ENCODE peak calls at places on chromosomes 13 and 19, in seven cellular contexts. D is GM12865; A is hepatic stellate cell; U is activated T-helper 1 cell treated with anti-CD3 and anti-CD28 coated beads, Interleukin-12 subunit alpha, Interleukin-12 subunit beta, Interleukin-2, Interleukin-4 antibody, amounts not matched to agents 30 ng/mL and 10 ng/mL and 1 ng/mL, durations not matched to agents 14 hours and 24 hours and 36 hours; N is ELR; R is AG09319; K is GM12891. L is an unnamed sample.
A peak's percentile ranks its signal among the peaks of the same experiment; 100 is the strongest.

GRCh38 chr19:1315470-1316166 is 29.9 kb downstream of the EFNA2 start:
- DNase-seq in D (peak; percentile 59), A (peak; percentile 77), U (no peak), N (peak; percentile 61), R (no peak), K (peak; percentile 83), L (peak; percentile 39)

GRCh38 chr13:20399515-20399914 is 126.1 kb downstream of the CRYL1 start:
- DNase-seq in D (no peak), A (no peak), U (no peak), N (no peak), R (no peak), K (no peak), L (no peak)

GRCh38 chr13:101217086-101217485 is 199.2 kb downstream of the NALCN start:
- DNase-seq in D (no peak), A (no peak), U (no peak), N (no peak), R (no peak), K (no peak), L (no peak)

GRCh38 chr19:1407662-1408299 is 395 bp downstream of the DAZAP1 start:
- DNase-seq in D (no peak), A (no peak), U (no peak), N (peak; percentile 30), R (no peak), K (no peak), L (no peak)

GRCh38 chr19:10352764-10353671 is 13.6 kb upstream of the ICAM3 start:
- DNase-seq in D (no peak), A (no peak), U (no peak), N (no peak), R (no peak), K (no peak), L (no peak)

GRCh38 chr19:29277107-29277506 is 64.2 kb upstream of the UQCRFS1 start:
- DNase-seq in D (peak; percentile 83), A (no peak), U (peak; percentile 41), N (peak; percentile 32), R (no peak), K (peak; percentile 56), L (peak; percentile 28)

GRCh38 chr19:15866646-15867045 is 31.2 kb downstream of the CYP4F2 start:
- DNase-seq in D (no peak), A (no peak), U (no peak), N (no peak), R (no peak), K (no peak), L (peak; percentile 76)

GRCh38 chr19:27776020-27776419 is 1436.9 kb downstream of the UQCRFS1 start:
- DNase-seq in D (no peak), A (no peak), U (no peak), N (peak; percentile 59), R (no peak), K (no peak), L (peak; percentile 70)

GRCh38 chr19:48401277-48401676 is 7.8 kb downstream of the GRIN2D start:
- DNase-seq in D (no peak), A (no peak), U (no peak), N (no peak), R (no peak), K (no peak), L (no peak)

GRCh38 chr19:6062961-6063575 is 47.2 kb downstream of the RFX2 start:
- DNase-seq in D (no peak), A (no peak), U (no peak), N (no peak), R (no peak), K (no peak), L (no peak)

GRCh38 chr19:38500450-38500849 is 67.0 kb downstream of the RYR1 start:
- DNase-seq in D (no peak), A (no peak), U (no peak), N (no peak), R (no peak), K (no peak), L (no peak)

GRCh38 chr19:3641515-3642269 is 15.1 kb upstream of the CACTIN start:
- DNase-seq in D (no peak), A (no peak), U (no peak), N (no peak), R (no peak), K (no peak), L (no peak)

GRCh38 chr13:23466144-23467002 is 32.9 kb upstream of the SACS start:
- DNase-seq in D (peak; percentile 96), A (peak; percentile 71), U (peak; percentile 40), N (peak; percentile 88), R (peak; percentile 52), K (peak; percentile 42), L (peak; percentile 80)

GRCh38 chr19:11151181-11151580 is 4.4 kb downstream of the SPC24 start:
- DNase-seq in D (no peak), A (no peak), U (no peak), N (no peak), R (no peak), K (no peak), L (no peak)

GRCh38 chr19:45172611-45173208 is 5.3 kb downstream of the TRAPPC6A start:
- DNase-seq in D (no peak), A (no peak), U (no peak), N (no peak), R (no peak), K (no peak), L (no peak)

GRCh38 chr13:36046672-36047071 is 84.5 kb downstream of the DCLK1 start:
- DNase-seq in D (peak; percentile 16), A (no peak), U (no peak), N (no peak), R (no peak), K (no peak), L (no peak)

GRCh38 chr19:453606-454005 is 7.2 kb downstream of the SHC2 start:
- DNase-seq in D (no peak), A (no peak), U (no peak), N (no peak), R (no peak), K (no peak), L (no peak)

GRCh38 chr19:52527954-52528326 is 472 bp downstream of the ZNF808 start:
- DNase-seq in D (peak; percentile 2), A (peak; percentile 26), U (no peak), N (peak; percentile 13), R (no peak), K (no peak), L (no peak)

GRCh38 chr13:31168736-31169135 is 7.0 kb upstream of the HSPH1 start:
- DNase-seq in D (no peak), A (no peak), U (no peak), N (no peak), R (no peak), K (no peak), L (no peak)

GRCh38 chr13:95745289-95745688 is 68.3 kb downstream of the DNAJC3 start:
- DNase-seq in D (no peak), A (no peak), U (no peak), N (no peak), R (no peak), K (no peak), L (no peak)

GRCh38 chr19:56253737-56254136 is 18.8 kb upstream of the EDDM13 start:
- DNase-seq in D (peak; percentile 55), A (peak; percentile 67), U (no peak), N (peak; percentile 72), R (peak; percentile 32), K (peak; percentile 20), L (peak; percentile 56)

GRCh38 chr13:81133066-81133465 is 792.1 kb upstream of the SPRY2 start:
- DNase-seq in D (no peak), A (no peak), U (no peak), N (peak; percentile 66), R (no peak), K (no peak), L (no peak)

GRCh38 chr13:41310963-41311606 is at the start of gene NAA16:
- DNase-seq in D (peak; percentile 93), A (peak; percentile 96), U (peak; percentile 92), N (peak; percentile 94), R (peak; percentile 65), K (peak; percentile 89), L (peak; percentile 92)

GRCh38 chr13:60654405-60654804 is 257.4 kb downstream of the TDRD3 start:
- DNase-seq in D (no peak), A (no peak), U (no peak), N (peak; percentile 11), R (no peak), K (no peak), L (peak; percentile 17)

GRCh38 chr19:47230122-47230920 is 678 bp downstream of the BBC3 start:
- DNase-seq in D (peak; percentile 80), A (peak; percentile 65), U (peak; percentile 77), N (peak; percentile 50), R (no peak), K (peak; percentile 63), L (peak; percentile 75)

GRCh38 chr19:49488046-49488862 is 846 bp downstream of the RPL13A start:
- DNase-seq in D (peak; percentile 41), A (no peak), U (no peak), N (no peak), R (no peak), K (no peak), L (peak; percentile 26)

GRCh38 chr19:28638445-28638844 is 574.5 kb downstream of the UQCRFS1 start:
- DNase-seq in D (no peak), A (no peak), U (no peak), N (no peak), R (no peak), K (no peak), L (no peak)

GRCh38 chr13:112885782-112886268 is 83.2 kb upstream of the MCF2L start:
- DNase-seq in D (no peak), A (peak; percentile 93), U (no peak), N (peak; percentile 85), R (peak; percentile 62), K (no peak), L (no peak)

GRCh38 chr13:58994778-58995177 is 1169.0 kb downstream of the DIAPH3 start:
- DNase-seq in D (no peak), A (no peak), U (no peak), N (no peak), R (no peak), K (no peak), L (no peak)

GRCh38 chr13:98910501-98910951 is 67.3 kb downstream of the DOCK9 start:
- DNase-seq in D (peak; percentile 10), A (peak; percentile 49), U (peak; percentile 49), N (peak; percentile 91), R (no peak), K (no peak), L (peak; percentile 22)

GRCh38 chr19:49761625-49762311 is 1.3 kb downstream of the TSKS start:
- DNase-seq in D (no peak), A (no peak), U (peak; percentile 5), N (peak; percentile 50), R (peak; percentile 29), K (no peak), L (no peak)

GRCh38 chr13:76885203-76886004 is 801 bp downstream of the KCTD12 start:
- DNase-seq in D (peak; percentile 86), A (peak; percentile 14), U (peak; percentile 44), N (peak; percentile 76), R (no peak), K (peak; percentile 35), L (peak; percentile 52)

GRCh38 chr13:70814684-70815083 is 706.4 kb upstream of the KLHL1 start:
- DNase-seq in D (no peak), A (no peak), U (no peak), N (no peak), R (no peak), K (no peak), L (peak; percentile 40)

GRCh38 chr13:101757446-101758039 is 305.1 kb downstream of the ITGBL1 start:
- DNase-seq in D (peak; percentile 36), A (peak; percentile 14), U (no peak), N (peak; percentile 70), R (peak; percentile 27), K (peak; percentile 13), L (peak; percentile 24)

GRCh38 chr13:32001392-32001768 is 30.2 kb upstream of the FRY start:
- DNase-seq in D (peak; percentile 64), A (peak; percentile 54), U (no peak), N (peak; percentile 65), R (peak; percentile 14), K (peak; percentile 54), L (peak; percentile 68)

GRCh38 chr19:11041966-11042627 is 47.2 kb upstream of the LDLR start:
- DNase-seq in D (no peak), A (no peak), U (no peak), N (no peak), R (no peak), K (no peak), L (no peak)

GRCh38 chr13:26878465-26878864 is 117.9 kb upstream of the GPR12 start:
- DNase-seq in D (no peak), A (no peak), U (no peak), N (no peak), R (no peak), K (no peak), L (no peak)

GRCh38 chr13:60226507-60226906 is 62.8 kb upstream of the DIAPH3 start:
- DNase-seq in D (peak; percentile 20), A (peak; percentile 17), U (no peak), N (peak; percentile 34), R (peak; percentile 5), K (no peak), L (peak; percentile 15)

L was measured in KBM-7.